ENCODE peak calls at places on chromosomes 6 and 20, in ten cellular contexts. L is pancreas; N is activated naive CD8-positive, alpha-beta T cell treated with anti-CD3 and anti-CD28 coated beads, Interleukin-2, amount 50 U/mL, for 24 hours; K is activated T-cell treated with anti-CD3 and anti-CD28 coated beads, Interleukin-2, amount 50 U/mL, for 72 hours; D is naive thymus-derived CD4-positive, alpha-beta T cell; Q is stimulated activated naive B cell treated with anti-CD40 and anti-IgM and Interleukin-4, amounts not matched to agents 10 μg/mL and 1 μg/mL and 100 μg/mL, for 72 hours; O is natural killer cell; S is effector memory CD8-positive, alpha-beta T cell; Z is HCT116; W is heart right ventricle. C is an unnamed sample.

GRCh38 chr6:125658759-125659431 is 90.5 kb upstream of the HEY2 start:
- ATAC-seq in L (no peak), S (no peak), N (no peak), Q (no peak), D (no peak), Z (no peak), W (peak), K (no peak), O (no peak), C (no peak)

GRCh38 chr6:28960846-28961500 is 37.2 kb upstream of the TRIM27 start:
- ATAC-seq in D (no peak), K (no peak), Z (no peak), W (no peak), S (no peak), L (no peak), O (no peak), Q (no peak), N (no peak), C (no peak)

GRCh38 chr20:50303573-50304500 is 113.2 kb downstream of the CEBPB start:
- ATAC-seq in S (no peak), Z (no peak), W (peak), O (no peak), Q (no peak), N (no peak), L (peak), D (no peak), K (no peak), C (no peak)

GRCh38 chr6:52620906-52621190 is 44.0 kb upstream of the TRAM2 start:
- ATAC-seq in D (no peak), K (no peak), Q (no peak), L (no peak), S (no peak), O (no peak), W (no peak), N (no peak), Z (no peak), C (no peak)

GRCh38 chr6:153150767-153151440 is 19.8 kb upstream of the RGS17 start:
- ATAC-seq in D (no peak), K (no peak), O (no peak), Q (no peak), L (no peak), S (no peak), W (no peak), Z (no peak), N (no peak), C (peak)

GRCh38 chr6:47420394-47421371 is 56.9 kb upstream of the CD2AP start:
- ATAC-seq in Z (no peak), D (no peak), W (peak), N (no peak), K (no peak), S (no peak), L (peak), O (no peak), Q (no peak), C (no peak)

GRCh38 chr6:79186564-79186963 is 47.9 kb downstream of the HMGN3 start:
- ATAC-seq in K (no peak), D (no peak), O (no peak), W (no peak), S (no peak), N (no peak), Q (no peak), L (no peak), Z (no peak), C (no peak)

GRCh38 chr6:31540640-31541039 is 1.2 kb downstream of the DDX39B start:
- ATAC-seq in K (no peak), L (no peak), Z (no peak), N (no peak), O (no peak), S (no peak), D (no peak), Q (no peak), W (no peak), C (no peak)

GRCh38 chr6:153673750-153674149 is 365.3 kb upstream of the OPRM1 start:
- ATAC-seq in N (no peak), S (no peak), Q (no peak), D (no peak), K (no peak), W (no peak), O (no peak), L (no peak), Z (no peak), C (no peak)

GRCh38 chr6:110283657-110284056 is 74.5 kb downstream of the METTL24 start:
- ATAC-seq in Q (no peak), S (no peak), Z (no peak), K (no peak), L (peak), D (no peak), W (no peak), O (no peak), N (no peak), C (no peak)

GRCh38 chr6:157761331-157761921 is 61.6 kb upstream of the SNX9 start:
- ATAC-seq in O (no peak), S (peak), W (no peak), K (peak), Q (peak), N (peak), L (no peak), D (peak), Z (no peak), C (peak)

GRCh38 chr6:139282684-139283083 is 9.1 kb downstream of the TXLNB start:
- ATAC-seq in O (no peak), S (no peak), K (peak), Q (no peak), W (no peak), Z (no peak), L (no peak), D (no peak), N (peak), C (no peak)

GRCh38 chr20:61956396-61957342 is 109.0 kb downstream of the TAF4 start:
- ATAC-seq in S (no peak), N (no peak), O (no peak), Q (no peak), L (peak), Z (no peak), K (no peak), W (no peak), D (no peak), C (no peak)

GRCh38 chr6:149318581-149319286 is 1.2 kb downstream of the TAB2 start:
- ATAC-seq in Q (peak), L (peak), O (peak), W (no peak), S (peak), N (peak), D (peak), K (peak), Z (no peak), C (peak)

GRCh38 chr20:38628580-38629470 is 27.2 kb downstream of the ARHGAP40 start:
- ATAC-seq in L (no peak), D (no peak), K (no peak), S (no peak), Z (no peak), N (peak), W (no peak), O (no peak), Q (no peak), C (no peak)

GRCh38 chr6:506920-507523 is 115.5 kb downstream of the IRF4 start:
- ATAC-seq in N (no peak), L (no peak), K (peak), D (no peak), W (no peak), Z (no peak), O (no peak), S (no peak), Q (no peak), C (no peak)

GRCh38 chr6:43076093-43076927 is at the start of gene PTK7:
- ATAC-seq in Q (peak), L (peak), S (peak), D (peak), N (no peak), O (peak), Z (peak), W (peak), K (peak), C (peak)

GRCh38 chr6:69179681-69180080 is 544.6 kb downstream of the ADGRB3 start:
- ATAC-seq in N (no peak), W (no peak), Q (no peak), S (no peak), L (no peak), K (no peak), D (no peak), O (no peak), Z (no peak), C (no peak)

GRCh38 chr6:3414704-3415453 is 42.0 kb downstream of the SLC22A23 start:
- ATAC-seq in Q (no peak), D (peak), Z (no peak), K (peak), N (peak), W (no peak), O (no peak), L (no peak), S (no peak), C (no peak)

GRCh38 chr6:113361014-113361645 is 496.0 kb upstream of the MARCKS start:
- ATAC-seq in K (no peak), O (no peak), N (no peak), Z (peak), D (no peak), S (no peak), W (no peak), Q (no peak), L (peak), C (no peak)

GRCh38 chr6:163942790-163943189 is 528.3 kb downstream of the QKI start:
- ATAC-seq in D (no peak), Z (no peak), O (no peak), S (no peak), N (no peak), L (no peak), W (no peak), Q (no peak), K (no peak), C (no peak)

GRCh38 chr6:25637946-25638345 is 14.1 kb upstream of the SCGN start:
- ATAC-seq in L (peak), K (no peak), N (no peak), W (no peak), Q (no peak), S (no peak), O (no peak), D (no peak), Z (peak), C (no peak)

GRCh38 chr20:35568645-35569044 is 26.8 kb downstream of the ERGIC3 start:
- ATAC-seq in N (no peak), L (peak), W (no peak), D (no peak), K (peak), Z (peak), O (no peak), S (no peak), Q (peak), C (peak)

GRCh38 chr6:170076466-170077165 is 214.3 kb downstream of the DLL1 start:
- ATAC-seq in Q (no peak), D (no peak), O (no peak), L (no peak), W (no peak), Z (no peak), N (no peak), S (no peak), K (no peak), C (no peak)

GRCh38 chr6:93047033-93047432 is 372.3 kb downstream of the EPHA7 start:
- ATAC-seq in N (no peak), L (no peak), W (no peak), D (no peak), S (no peak), Q (no peak), O (no peak), Z (no peak), K (no peak), C (no peak)

GRCh38 chr6:75930954-75931689 is 141.3 kb downstream of the IMPG1 start:
- ATAC-seq in Q (no peak), N (no peak), S (no peak), W (peak), O (no peak), L (no peak), D (no peak), Z (no peak), K (no peak), C (no peak)

GRCh38 chr6:116100419-116101297 is at the start of gene NT5DC1:
- ATAC-seq in Z (peak), N (peak), S (peak), K (peak), W (peak), D (peak), Q (peak), L (peak), O (peak), C (peak)

GRCh38 chr6:53347250-53347920 is 1.4 kb downstream of the ELOVL5 start:
- ATAC-seq in O (no peak), D (no peak), W (no peak), K (no peak), S (peak), Q (peak), Z (no peak), N (peak), L (peak), C (peak)

GRCh38 chr6:130754786-130755367 is 72.3 kb upstream of the SMLR1 start:
- ATAC-seq in N (no peak), Z (no peak), O (no peak), W (no peak), S (no peak), Q (peak), D (no peak), L (no peak), K (no peak), C (no peak)

GRCh38 chr20:36084897-36085617 is 69.5 kb upstream of the EPB41L1 start:
- ATAC-seq in K (no peak), Z (peak), L (peak), D (no peak), S (no peak), N (no peak), W (no peak), Q (no peak), O (no peak), C (peak)

GRCh38 chr20:50460115-50460607 is 50.0 kb upstream of the PTPN1 start:
- ATAC-seq in D (no peak), S (no peak), O (no peak), W (peak), K (peak), N (peak), L (peak), Q (no peak), Z (no peak), C (no peak)

GRCh38 chr20:29119141-29119540 is 2138.3 kb upstream of the DEFB115 start:
- ATAC-seq in Z (no peak), S (no peak), Q (no peak), L (no peak), D (no peak), N (no peak), O (no peak), K (no peak), W (no peak), C (no peak)

GRCh38 chr6:158043008-158043407 is 61.3 kb downstream of the SYNJ2 start:
- ATAC-seq in Q (no peak), S (no peak), L (no peak), K (no peak), W (no peak), N (no peak), D (no peak), O (no peak), Z (no peak), C (no peak)

C was measured in SK-N-SH treated with all-trans-retinoic acid at 6 μM for 48 hours.